ENCODE peak calls at places on chromosomes 11 and 22, in seven cellular contexts. K is SHP77, V is psoas muscle, L is tibial artery, D is RCC 7860, O is NCI-H1436, M is COLO829. S is an unnamed sample.

GRCh38 chr11:120035756-120036155 is 102.2 kb downstream of the TRIM29 start:
- DNase-seq in M (no peak), V (no peak), D (no peak), K (no peak), O (no peak), L (no peak), S (no peak)

GRCh38 chr11:113242767-113243397 is 71.5 kb upstream of the TTC12 start:
- DNase-seq in L (no peak), M (no peak), O (no peak), K (no peak), V (no peak), D (no peak), S (no peak)

GRCh38 chr11:57427692-57428082 is 766 bp upstream of the SLC43A3 start:
- DNase-seq in K (no peak), L (peak; percentile 92), M (no peak), O (no peak), D (no peak), V (peak; percentile 85), S (no peak)

GRCh38 chr11:65478411-65479183 is 20.2 kb upstream of the MALAT1 start:
- DNase-seq in V (peak; percentile 88), M (no peak), K (peak; percentile 72), L (peak; percentile 51), O (no peak), D (no peak), S (no peak)

GRCh38 chr11:15675683-15676082 is 561.0 kb downstream of the INSC start:
- DNase-seq in D (no peak), O (no peak), K (no peak), V (no peak), M (no peak), L (no peak), S (no peak)

GRCh38 chr11:63551889-63552266 is 11.3 kb downstream of the PLAAT2 start:
- DNase-seq in L (no peak), D (no peak), M (no peak), K (no peak), V (no peak), O (no peak), S (no peak)

GRCh38 chr22:19105867-19106802 is 16.1 kb downstream of the DGCR2 start:
- DNase-seq in D (no peak), O (no peak), M (no peak), V (no peak), L (no peak), K (no peak), S (peak; percentile 55)

GRCh38 chr11:2173150-2173693 is 1.6 kb upstream of the TH start:
- DNase-seq in D (no peak), V (no peak), K (no peak), O (no peak), M (no peak), L (no peak), S (peak; percentile 10)

GRCh38 chr11:68312117-68312779 is at the start of gene LRP5:
- DNase-seq in V (no peak), M (no peak), D (no peak), K (peak; percentile 40), L (no peak), O (peak; percentile 49), S (peak; percentile 16)

GRCh38 chr11:92332986-92333385 is 108.4 kb downstream of the FAT3 start:
- DNase-seq in L (no peak), D (no peak), V (no peak), K (no peak), O (no peak), M (no peak), S (no peak)

GRCh38 chr11:17734986-17735822 is 623 bp downstream of the KCNC1 start:
- DNase-seq in L (peak; percentile 41), V (peak; percentile 84), K (no peak), D (no peak), O (peak; percentile 34), M (peak; percentile 45), S (no peak)

GRCh38 chr11:59680287-59681154 is 11.7 kb upstream of the PATL1 start:
- DNase-seq in K (peak; percentile 39), D (peak; percentile 40), V (peak; percentile 73), O (peak; percentile 65), M (peak; percentile 80), L (peak; percentile 51), S (peak; percentile 78)

GRCh38 chr11:66126808-66127555 is 56.9 kb downstream of the PACS1 start:
- DNase-seq in L (peak; percentile 60), K (peak; percentile 21), V (peak; percentile 60), O (peak; percentile 23), D (peak; percentile 60), M (no peak), S (peak; percentile 78)

GRCh38 chr11:102986815-102987214 is 31.3 kb upstream of the MMP13 start:
- DNase-seq in O (no peak), V (no peak), M (no peak), D (peak; percentile 90), K (no peak), L (no peak), S (no peak)

GRCh38 chr11:64298966-64299846 is 952 bp upstream of the CATSPERZ start:
- DNase-seq in L (peak; percentile 70), D (no peak), M (no peak), K (peak; percentile 36), O (no peak), V (peak; percentile 86), S (no peak)

GRCh38 chr11:48170840-48171233 is 45.8 kb upstream of the OR4B1 start:
- DNase-seq in M (peak; percentile 21), O (no peak), L (no peak), D (no peak), V (no peak), K (no peak), S (peak; percentile 49)

GRCh38 chr11:124717786-124718634 is 21.7 kb upstream of the NRGN start:
- DNase-seq in K (no peak), O (no peak), D (no peak), V (peak; percentile 62), L (no peak), M (no peak), S (no peak)

GRCh38 chr22:49303781-49304461 is 523.8 kb downstream of the BRD1 start:
- DNase-seq in V (no peak), M (no peak), K (no peak), O (no peak), L (peak; percentile 13), D (no peak), S (no peak)

GRCh38 chr11:74380746-74381439 is 17.3 kb downstream of the PGM2L1 start:
- DNase-seq in O (no peak), M (no peak), K (peak; percentile 79), D (no peak), V (no peak), L (no peak), S (no peak)

GRCh38 chr11:36222755-36223635 is 66.2 kb downstream of the COMMD9 start:
- DNase-seq in D (no peak), K (no peak), L (no peak), V (no peak), O (no peak), M (no peak), S (no peak)

GRCh38 chr11:393219-394033 is 583 bp upstream of the PKP3 start:
- DNase-seq in D (peak; percentile 57), K (no peak), M (peak; percentile 89), O (no peak), L (no peak), V (no peak), S (no peak)

GRCh38 chr22:32637951-32638350 is 163.3 kb downstream of the FBXO7 start:
- DNase-seq in V (no peak), M (no peak), D (no peak), L (no peak), O (no peak), K (no peak), S (no peak)

GRCh38 chr22:25083414-25084166 is 116.1 kb upstream of the CRYBB3 start:
- DNase-seq in D (no peak), M (peak; percentile 79), O (no peak), K (no peak), L (no peak), V (no peak), S (no peak)

GRCh38 chr11:95764267-95764898 is 25.2 kb downstream of the FAM76B start:
- DNase-seq in L (no peak), K (peak; percentile 40), D (peak; percentile 37), O (peak; percentile 55), V (no peak), M (peak; percentile 67), S (peak; percentile 67)

GRCh38 chr22:43151251-43152000 is at the start of gene TSPO:
- DNase-seq in D (peak; percentile 17), M (peak; percentile 76), V (peak; percentile 91), O (peak; percentile 81), L (peak; percentile 80), K (no peak), S (peak; percentile 27)

GRCh38 chr11:70066136-70066520 is 12.0 kb upstream of the ANO1 start:
- DNase-seq in K (no peak), M (no peak), O (no peak), L (no peak), V (no peak), D (no peak), S (no peak)

GRCh38 chr22:23815781-23816551 is 22.8 kb downstream of the DERL3 start:
- DNase-seq in V (peak; percentile 69), M (no peak), K (no peak), D (no peak), O (no peak), L (no peak), S (no peak)

GRCh38 chr22:32905400-32905799 is 103.9 kb downstream of the TIMP3 start:
- DNase-seq in D (no peak), M (no peak), L (no peak), K (no peak), V (no peak), O (no peak), S (no peak)

GRCh38 chr11:10310301-10310841 is 5.5 kb downstream of the ADM start:
- DNase-seq in K (no peak), D (no peak), V (no peak), M (no peak), L (no peak), O (no peak), S (peak; percentile 89)

GRCh38 chr22:43446881-43447280 is 35.1 kb downstream of the MPPED1 start:
- DNase-seq in O (peak; percentile 87), K (peak; percentile 80), L (no peak), D (no peak), M (no peak), V (no peak), S (no peak)

GRCh38 chr11:58898106-58898505 is 41.2 kb upstream of the GLYATL1 start:
- DNase-seq in M (no peak), K (no peak), O (no peak), D (no peak), V (no peak), L (no peak), S (no peak)

GRCh38 chr22:41022470-41023298 is 69.7 kb upstream of the EP300 start:
- DNase-seq in L (peak; percentile 91), V (peak; percentile 97), O (peak; percentile 85), M (peak; percentile 60), K (peak; percentile 91), D (peak; percentile 9), S (peak; percentile 92)

GRCh38 chr11:69060806-69061712 is 12.3 kb downstream of the TPCN2 start:
- DNase-seq in M (no peak), D (no peak), L (no peak), V (no peak), O (no peak), K (no peak), S (no peak)

GRCh38 chr11:76279038-76279437 is 72.7 kb upstream of the WNT11 start:
- DNase-seq in O (no peak), K (no peak), V (no peak), L (no peak), M (no peak), D (no peak), S (no peak)

GRCh38 chr11:131678658-131679340 is 308.4 kb downstream of the NTM start:
- DNase-seq in L (no peak), D (no peak), M (no peak), V (no peak), K (no peak), O (no peak), S (no peak)

GRCh38 chr11:11502303-11502828 is 119.4 kb downstream of the GALNT18 start:
- DNase-seq in L (no peak), D (no peak), M (no peak), O (no peak), V (no peak), K (no peak), S (no peak)

S was measured in OCI-LY7.